ENCODE peak calls at places on chromosomes 7 and 10, in five cellular contexts. S is CD4-positive, CD25-positive, alpha-beta regulatory T cell; L is tibial nerve; T is heart left ventricle; V is psoas muscle. U is an unnamed sample.

GRCh38 chr7:138565451-138566114 is 105.5 kb downstream of the TRIM24 start:
- DNase-seq in S (peak; percentile 13), L (no peak), T (no peak), V (no peak), U (no peak)

GRCh38 chr10:75405201-75406143 is 3.9 kb upstream of the ZNF503 start:
- DNase-seq in S (no peak), L (no peak), T (no peak), V (no peak), U (no peak)

GRCh38 chr7:78326189-78326588 is 527.6 kb downstream of the PHTF2 start:
- DNase-seq in S (no peak), L (no peak), T (no peak), V (no peak), U (no peak)

GRCh38 chr7:117041007-117041406 is 87.7 kb downstream of the ST7 start:
- DNase-seq in S (peak; percentile 58), L (no peak), T (no peak), V (no peak), U (no peak)

GRCh38 chr10:11658801-11659368 is 47.4 kb upstream of the USP6NL start:
- DNase-seq in S (no peak), L (no peak), T (no peak), V (no peak), U (no peak)

GRCh38 chr10:29590598-29591415 is 44.0 kb downstream of the SVIL start:
- DNase-seq in S (peak; percentile 63), L (no peak), T (no peak), V (no peak), U (no peak)

GRCh38 chr7:34260282-34260681 is 354.9 kb downstream of the BMPER start:
- DNase-seq in S (no peak), L (no peak), T (no peak), V (no peak), U (peak; percentile 72)

GRCh38 chr7:31066516-31067130 is 14.5 kb downstream of the ADCYAP1R1 start:
- DNase-seq in S (no peak), L (no peak), T (no peak), V (no peak), U (no peak)

GRCh38 chr10:61262486-61263261 is 190.5 kb downstream of the TMEM26 start:
- DNase-seq in S (no peak), L (no peak), T (no peak), V (no peak), U (no peak)

GRCh38 chr7:82694020-82694419 is 250.4 kb upstream of the CACNA2D1 start:
- DNase-seq in S (no peak), L (no peak), T (no peak), V (no peak), U (no peak)

GRCh38 chr10:124530215-124530665 is 68.6 kb downstream of the LHPP start:
- DNase-seq in S (peak; percentile 82), L (peak; percentile 76), T (peak; percentile 88), V (peak; percentile 88), U (peak; percentile 83)

GRCh38 chr7:70498232-70498631 is 633.7 kb upstream of the GALNT17 start:
- DNase-seq in S (no peak), L (no peak), T (no peak), V (no peak), U (no peak)

DNA sequence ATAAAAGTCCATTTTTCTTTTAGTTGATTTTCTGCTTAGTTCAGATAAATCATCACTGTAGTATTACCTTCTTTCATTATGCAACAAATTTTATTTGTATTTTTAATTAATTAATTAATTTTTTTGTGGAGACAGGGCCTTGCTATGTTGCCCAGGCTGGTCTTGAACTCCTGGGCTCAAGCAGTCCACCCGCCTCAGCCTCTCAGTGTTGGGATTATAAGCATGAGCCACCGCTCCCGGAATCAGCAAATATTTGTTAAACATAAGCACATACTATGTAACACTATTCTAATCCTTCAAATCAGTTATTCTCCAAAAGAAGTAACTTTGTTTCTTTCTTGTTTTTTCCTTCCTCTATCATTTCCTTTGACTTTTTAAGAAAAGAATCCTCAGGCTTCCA is 584.8 kb upstream of the ANKRD30A start:
- DNase-seq in S (no peak), L (no peak), T (no peak), V (no peak), U (no peak)
- H3K4me3 ChIP-seq in S (no peak overlapping the region), L (no peak overlapping the region), T (no peak overlapping the region), V (no peak overlapping the region), U (no peak overlapping the region)

DNA sequence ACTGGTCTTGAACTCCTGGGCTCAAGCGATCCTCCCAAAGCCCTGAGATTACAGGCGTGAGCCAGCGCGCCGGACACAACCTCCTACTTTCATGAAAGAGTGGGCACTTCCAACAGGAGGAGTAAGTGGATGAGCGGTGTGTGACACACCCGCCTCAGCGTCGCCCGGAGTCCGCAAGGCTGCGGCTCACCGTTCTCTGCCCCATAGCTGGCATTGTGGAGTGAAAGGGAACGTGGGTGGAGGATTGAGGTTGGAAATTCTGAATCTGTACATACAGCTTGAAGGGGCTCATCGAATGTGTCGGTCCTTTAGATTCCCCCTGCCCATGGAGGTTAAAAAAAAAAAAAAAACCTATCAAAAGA is 534 bp upstream of the PRXL2A start:
- DNase-seq in S (no peak), L (no peak), T (no peak), V (no peak), U (peak; percentile 72)
- H3K4me3 ChIP-seq in S (peak overlapping the region; percentile 64), L (peak overlapping the region; percentile 95), T (peak overlapping the region; percentile 94), V (peak overlapping the region; percentile 95), U (peak overlapping the region; percentile 55)

GRCh38 chr10:22333667-22334282 is 11.5 kb upstream of the SPAG6 start:
- DNase-seq in S (no peak), L (no peak), T (no peak), V (no peak), U (no peak)
- H3K4me3 ChIP-seq in S (peak overlapping the region; percentile 93), L (no peak overlapping the region), T (peak overlapping the region; percentile 35), V (no peak overlapping the region), U (no peak overlapping the region)

GRCh38 chr7:66521675-66522074 is 107.0 kb upstream of the KCTD7 start:
- DNase-seq in S (no peak), L (no peak), T (no peak), V (no peak), U (no peak)
- H3K4me3 ChIP-seq in S (no peak overlapping the region), L (no peak overlapping the region), T (no peak overlapping the region), V (no peak overlapping the region), U (no peak overlapping the region)

GRCh38 chr10:26365681-26366327 is 72.3 kb upstream of the APBB1IP start:
- DNase-seq in S (no peak), L (no peak), T (no peak), V (no peak), U (peak; percentile 6)

GRCh38 chr10:26359670-26360069 is 78.5 kb upstream of the APBB1IP start:
- DNase-seq in S (no peak), L (no peak), T (no peak), V (no peak), U (no peak)

GRCh38 chr10:26357203-26357602 is 80.9 kb upstream of the APBB1IP start:
- DNase-seq in S (no peak), L (no peak), T (no peak), V (no peak), U (no peak)

GRCh38 chr10:26361946-26362345 is 76.2 kb upstream of the APBB1IP start:
- DNase-seq in S (no peak), L (no peak), T (no peak), V (no peak), U (no peak)

DNA sequence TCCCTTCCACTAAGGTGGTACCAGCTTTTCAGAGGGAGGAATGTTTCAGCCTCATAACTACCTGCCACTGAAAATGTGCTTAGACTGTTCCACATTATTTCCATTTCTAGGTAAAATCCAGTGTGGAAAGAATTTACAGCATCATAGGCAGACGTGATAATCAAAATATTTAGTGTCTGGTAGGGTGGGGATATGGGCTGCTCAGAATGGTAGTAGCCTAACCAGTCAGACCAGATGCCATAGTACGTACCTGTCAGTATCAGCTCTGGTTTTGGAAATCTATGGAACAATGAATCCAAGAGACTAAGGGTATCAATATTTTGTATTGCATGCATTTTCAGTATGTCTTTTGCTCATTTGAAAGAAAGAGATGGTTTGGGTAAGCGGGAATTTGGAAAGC is 76.8 kb upstream of the APBB1IP start:
- DNase-seq in S (no peak), L (no peak), T (no peak), V (no peak), U (no peak)
- H3K4me3 ChIP-seq in S (no peak overlapping the region), L (no peak overlapping the region), T (no peak overlapping the region), V (no peak overlapping the region), U (no peak overlapping the region)

GRCh38 chr10:87878664-87879459 is 15.4 kb downstream of the PTEN start:
- DNase-seq in S (no peak), L (no peak), T (no peak), V (no peak), U (no peak)

GRCh38 chr10:87875929-87876571 is 12.6 kb downstream of the PTEN start:
- DNase-seq in S (no peak), L (no peak), T (no peak), V (no peak), U (no peak)

GRCh38 chr10:87870154-87870553 is 6.7 kb downstream of the PTEN start:
- DNase-seq in S (no peak), L (no peak), T (no peak), V (no peak), U (no peak)

GRCh38 chr10:87872828-87873227 is 9.4 kb downstream of the PTEN start:
- DNase-seq in S (no peak), L (no peak), T (no peak), V (no peak), U (no peak)

DNA sequence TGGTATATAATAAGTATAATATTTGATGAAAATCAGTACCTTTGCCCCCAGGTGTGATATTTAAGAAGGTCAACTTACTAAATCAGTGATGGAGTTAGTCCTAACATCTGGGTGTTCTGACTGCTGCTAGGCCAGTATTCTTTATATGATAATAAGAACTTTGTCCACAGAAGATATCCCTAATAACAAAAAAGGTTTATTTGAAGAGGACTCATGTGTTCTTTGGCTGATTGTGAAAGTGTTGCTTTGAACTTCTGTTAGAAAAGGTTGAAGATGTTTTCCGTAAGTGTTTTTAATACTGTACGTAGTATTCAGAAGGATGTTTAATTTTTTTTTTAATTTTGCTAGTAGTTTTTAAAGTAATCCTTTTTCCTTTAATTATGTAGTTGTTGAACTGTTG is 10.2 kb downstream of the PTEN start:
- DNase-seq in S (no peak), L (no peak), T (no peak), V (no peak), U (no peak)
- H3K4me3 ChIP-seq in S (peak overlapping the region; percentile 32), L (no peak overlapping the region), T (peak overlapping the region; percentile 12), V (peak overlapping the region; percentile 0), U (no peak overlapping the region)

GRCh38 chr7:128868624-128869137 is 6.0 kb downstream of the ATP6V1F start:
- DNase-seq in S (no peak), L (no peak), T (no peak), V (no peak), U (no peak)
- H3K4me3 ChIP-seq in S (no peak overlapping the region), L (peak overlapping the region; percentile 51), T (peak overlapping the region; percentile 70), V (peak overlapping the region; percentile 73), U (no peak overlapping the region)

DNA sequence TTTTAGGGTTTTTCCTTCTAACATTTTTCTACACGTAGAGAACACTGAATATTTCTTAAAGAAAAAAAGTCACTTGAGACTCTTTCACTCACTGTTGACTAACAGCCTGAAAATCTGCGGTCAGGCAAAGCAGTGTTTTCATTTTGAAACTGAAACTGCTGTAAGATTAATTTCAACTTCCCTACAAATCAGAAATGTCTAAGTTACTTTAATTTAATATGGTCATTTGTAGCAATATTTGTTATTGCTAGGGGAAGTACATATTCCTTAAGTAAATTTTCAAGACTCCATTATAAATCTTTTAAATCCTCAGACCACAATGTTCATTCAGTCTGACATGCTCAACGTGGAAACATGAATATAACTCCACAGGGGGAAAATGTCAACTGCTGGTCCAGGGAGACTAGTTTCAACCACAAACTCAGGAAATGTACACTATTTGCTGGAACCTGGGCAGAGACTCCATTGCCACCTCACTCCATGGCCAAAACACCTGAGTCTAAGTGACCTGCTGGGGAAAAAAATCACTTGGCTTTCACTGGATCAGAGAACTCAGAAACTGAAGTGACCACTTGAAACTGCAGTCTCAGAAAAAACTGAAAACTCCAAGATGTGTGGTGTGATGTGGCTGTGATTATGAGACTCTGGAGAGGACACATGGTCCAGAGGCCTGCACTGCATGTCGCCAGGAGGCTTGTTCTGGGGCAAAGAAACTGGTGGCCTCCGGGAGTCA is 161.2 kb downstream of the TAX1BP1 start:
- DNase-seq in S (peak; percentile 79), L (no peak), T (no peak), V (no peak), U (peak; percentile 11)
- H3K4me3 ChIP-seq in S (peak overlapping the region; percentile 81), L (no peak overlapping the region), T (peak overlapping the region; percentile 27), V (peak overlapping the region; percentile 38), U (peak overlapping the region; percentile 42)